ENCODE peak calls at places on chromosomes 2 and 18, in ten cellular contexts. One of them, this sample, is unnamed.

GRCh38 chr2:17422066-17422465 is 96.2 kb downstream of the RAD51AP2 start:
- ATAC-seq in T-cell: no peak
- ATAC-seq in left lung: no peak
- ATAC-seq in upper lobe of right lung: no peak
- ATAC-seq in mucosa of descending colon: no peak
- ATAC-seq in stimulated activated effector memory CD8-positive, alpha-beta T cell treated with anti-CD3 and anti-CD28 coated beads, Interleukin-12 subunit alpha, Interleukin-12 subunit beta, amount 100 ng/mL, for 72 hours: no peak
- ATAC-seq in activated CD4-positive, alpha-beta T cell treated with anti-CD3 and anti-CD28 coated beads for 36 hours: no peak
- ATAC-seq in K562: no peak
- ATAC-seq in activated T-cell treated with anti-CD3 and anti-CD28 coated beads, Interleukin-2, amount 50 U/mL, for 72 hours: no peak
- ATAC-seq in stimulated activated naive CD8-positive, alpha-beta T cell treated with anti-CD3 and anti-CD28 coated beads, Interleukin-15, Interleukin-2, amounts not matched to agents 100 U/mL and 50 U/mL, for 24 hours: no peak
- ATAC-seq in this sample: no peak

GRCh38 chr2:224887159-224887558 is 155.1 kb downstream of the DOCK10 start:
- ATAC-seq in upper lobe of right lung: no peak
- ATAC-seq in left lung: no peak
- ATAC-seq in mucosa of descending colon: no peak
- ATAC-seq in stimulated activated naive CD8-positive, alpha-beta T cell treated with anti-CD3 and anti-CD28 coated beads, Interleukin-15, Interleukin-2, amounts not matched to agents 100 U/mL and 50 U/mL, for 24 hours: no peak
- ATAC-seq in T-cell: peak
- ATAC-seq in stimulated activated effector memory CD8-positive, alpha-beta T cell treated with anti-CD3 and anti-CD28 coated beads, Interleukin-12 subunit alpha, Interleukin-12 subunit beta, amount 100 ng/mL, for 72 hours: no peak
- ATAC-seq in activated T-cell treated with anti-CD3 and anti-CD28 coated beads, Interleukin-2, amount 50 U/mL, for 72 hours: no peak
- ATAC-seq in activated CD4-positive, alpha-beta T cell treated with anti-CD3 and anti-CD28 coated beads for 36 hours: no peak
- ATAC-seq in K562: no peak
- ATAC-seq in this sample: peak

GRCh38 chr2:123993728-123994323 is 31.3 kb upstream of the CNTNAP5 start:
- ATAC-seq in upper lobe of right lung: peak
- ATAC-seq in stimulated activated naive CD8-positive, alpha-beta T cell treated with anti-CD3 and anti-CD28 coated beads, Interleukin-15, Interleukin-2, amounts not matched to agents 100 U/mL and 50 U/mL, for 24 hours: no peak
- ATAC-seq in K562: no peak
- ATAC-seq in T-cell: no peak
- ATAC-seq in mucosa of descending colon: peak
- ATAC-seq in activated T-cell treated with anti-CD3 and anti-CD28 coated beads, Interleukin-2, amount 50 U/mL, for 72 hours: no peak
- ATAC-seq in left lung: peak
- ATAC-seq in stimulated activated effector memory CD8-positive, alpha-beta T cell treated with anti-CD3 and anti-CD28 coated beads, Interleukin-12 subunit alpha, Interleukin-12 subunit beta, amount 100 ng/mL, for 72 hours: no peak
- ATAC-seq in activated CD4-positive, alpha-beta T cell treated with anti-CD3 and anti-CD28 coated beads for 36 hours: no peak
- ATAC-seq in this sample: no peak

GRCh38 chr2:129857200-129857599 is 122.3 kb upstream of the RAB6C start:
- ATAC-seq in K562: no peak
- ATAC-seq in T-cell: no peak
- ATAC-seq in stimulated activated naive CD8-positive, alpha-beta T cell treated with anti-CD3 and anti-CD28 coated beads, Interleukin-15, Interleukin-2, amounts not matched to agents 100 U/mL and 50 U/mL, for 24 hours: no peak
- ATAC-seq in left lung: peak
- ATAC-seq in upper lobe of right lung: peak
- ATAC-seq in activated T-cell treated with anti-CD3 and anti-CD28 coated beads, Interleukin-2, amount 50 U/mL, for 72 hours: no peak
- ATAC-seq in activated CD4-positive, alpha-beta T cell treated with anti-CD3 and anti-CD28 coated beads for 36 hours: no peak
- ATAC-seq in stimulated activated effector memory CD8-positive, alpha-beta T cell treated with anti-CD3 and anti-CD28 coated beads, Interleukin-12 subunit alpha, Interleukin-12 subunit beta, amount 100 ng/mL, for 72 hours: no peak
- ATAC-seq in mucosa of descending colon: peak
- ATAC-seq in this sample: no peak

GRCh38 chr2:1989216-1989615 is 244.9 kb upstream of the PXDN start:
- ATAC-seq in mucosa of descending colon: peak
- ATAC-seq in left lung: peak
- ATAC-seq in stimulated activated effector memory CD8-positive, alpha-beta T cell treated with anti-CD3 and anti-CD28 coated beads, Interleukin-12 subunit alpha, Interleukin-12 subunit beta, amount 100 ng/mL, for 72 hours: no peak
- ATAC-seq in activated T-cell treated with anti-CD3 and anti-CD28 coated beads, Interleukin-2, amount 50 U/mL, for 72 hours: no peak
- ATAC-seq in upper lobe of right lung: peak
- ATAC-seq in T-cell: no peak
- ATAC-seq in activated CD4-positive, alpha-beta T cell treated with anti-CD3 and anti-CD28 coated beads for 36 hours: no peak
- ATAC-seq in stimulated activated naive CD8-positive, alpha-beta T cell treated with anti-CD3 and anti-CD28 coated beads, Interleukin-15, Interleukin-2, amounts not matched to agents 100 U/mL and 50 U/mL, for 24 hours: no peak
- ATAC-seq in K562: no peak
- ATAC-seq in this sample: no peak

GRCh38 chr2:127807678-127808353 is 3.2 kb downstream of the WDR33 start:
- ATAC-seq in stimulated activated naive CD8-positive, alpha-beta T cell treated with anti-CD3 and anti-CD28 coated beads, Interleukin-15, Interleukin-2, amounts not matched to agents 100 U/mL and 50 U/mL, for 24 hours: no peak
- ATAC-seq in upper lobe of right lung: no peak
- ATAC-seq in activated T-cell treated with anti-CD3 and anti-CD28 coated beads, Interleukin-2, amount 50 U/mL, for 72 hours: no peak
- ATAC-seq in K562: no peak
- ATAC-seq in left lung: peak
- ATAC-seq in stimulated activated effector memory CD8-positive, alpha-beta T cell treated with anti-CD3 and anti-CD28 coated beads, Interleukin-12 subunit alpha, Interleukin-12 subunit beta, amount 100 ng/mL, for 72 hours: no peak
- ATAC-seq in activated CD4-positive, alpha-beta T cell treated with anti-CD3 and anti-CD28 coated beads for 36 hours: no peak
- ATAC-seq in T-cell: no peak
- ATAC-seq in mucosa of descending colon: no peak
- ATAC-seq in this sample: no peak

GRCh38 chr2:42969231-42970150 is 177.1 kb upstream of the HAAO start:
- ATAC-seq in T-cell: no peak
- ATAC-seq in mucosa of descending colon: no peak
- ATAC-seq in left lung: no peak
- ATAC-seq in K562: no peak
- ATAC-seq in stimulated activated naive CD8-positive, alpha-beta T cell treated with anti-CD3 and anti-CD28 coated beads, Interleukin-15, Interleukin-2, amounts not matched to agents 100 U/mL and 50 U/mL, for 24 hours: no peak
- ATAC-seq in activated T-cell treated with anti-CD3 and anti-CD28 coated beads, Interleukin-2, amount 50 U/mL, for 72 hours: no peak
- ATAC-seq in stimulated activated effector memory CD8-positive, alpha-beta T cell treated with anti-CD3 and anti-CD28 coated beads, Interleukin-12 subunit alpha, Interleukin-12 subunit beta, amount 100 ng/mL, for 72 hours: no peak
- ATAC-seq in activated CD4-positive, alpha-beta T cell treated with anti-CD3 and anti-CD28 coated beads for 36 hours: no peak
- ATAC-seq in upper lobe of right lung: no peak
- ATAC-seq in this sample: no peak

GRCh38 chr2:108448678-108449409 is at the start of gene GCC2:
- ATAC-seq in activated T-cell treated with anti-CD3 and anti-CD28 coated beads, Interleukin-2, amount 50 U/mL, for 72 hours: peak
- ATAC-seq in mucosa of descending colon: peak
- ATAC-seq in K562: peak
- ATAC-seq in activated CD4-positive, alpha-beta T cell treated with anti-CD3 and anti-CD28 coated beads for 36 hours: peak
- ATAC-seq in T-cell: peak
- ATAC-seq in stimulated activated naive CD8-positive, alpha-beta T cell treated with anti-CD3 and anti-CD28 coated beads, Interleukin-15, Interleukin-2, amounts not matched to agents 100 U/mL and 50 U/mL, for 24 hours: peak
- ATAC-seq in left lung: peak
- ATAC-seq in upper lobe of right lung: peak
- ATAC-seq in stimulated activated effector memory CD8-positive, alpha-beta T cell treated with anti-CD3 and anti-CD28 coated beads, Interleukin-12 subunit alpha, Interleukin-12 subunit beta, amount 100 ng/mL, for 72 hours: peak
- ATAC-seq in this sample: peak

GRCh38 chr2:104977958-104978357 is 59.9 kb upstream of the MRPS9 start:
- ATAC-seq in mucosa of descending colon: no peak
- ATAC-seq in activated T-cell treated with anti-CD3 and anti-CD28 coated beads, Interleukin-2, amount 50 U/mL, for 72 hours: no peak
- ATAC-seq in K562: no peak
- ATAC-seq in T-cell: no peak
- ATAC-seq in upper lobe of right lung: no peak
- ATAC-seq in stimulated activated effector memory CD8-positive, alpha-beta T cell treated with anti-CD3 and anti-CD28 coated beads, Interleukin-12 subunit alpha, Interleukin-12 subunit beta, amount 100 ng/mL, for 72 hours: peak
- ATAC-seq in activated CD4-positive, alpha-beta T cell treated with anti-CD3 and anti-CD28 coated beads for 36 hours: peak
- ATAC-seq in left lung: no peak
- ATAC-seq in stimulated activated naive CD8-positive, alpha-beta T cell treated with anti-CD3 and anti-CD28 coated beads, Interleukin-15, Interleukin-2, amounts not matched to agents 100 U/mL and 50 U/mL, for 24 hours: no peak
- ATAC-seq in this sample: no peak

GRCh38 chr18:32213693-32214092 is 23.9 kb downstream of the MEP1B start:
- ATAC-seq in mucosa of descending colon: peak
- ATAC-seq in stimulated activated effector memory CD8-positive, alpha-beta T cell treated with anti-CD3 and anti-CD28 coated beads, Interleukin-12 subunit alpha, Interleukin-12 subunit beta, amount 100 ng/mL, for 72 hours: no peak
- ATAC-seq in K562: no peak
- ATAC-seq in activated T-cell treated with anti-CD3 and anti-CD28 coated beads, Interleukin-2, amount 50 U/mL, for 72 hours: no peak
- ATAC-seq in activated CD4-positive, alpha-beta T cell treated with anti-CD3 and anti-CD28 coated beads for 36 hours: no peak
- ATAC-seq in T-cell: no peak
- ATAC-seq in upper lobe of right lung: peak
- ATAC-seq in left lung: peak
- ATAC-seq in stimulated activated naive CD8-positive, alpha-beta T cell treated with anti-CD3 and anti-CD28 coated beads, Interleukin-15, Interleukin-2, amounts not matched to agents 100 U/mL and 50 U/mL, for 24 hours: no peak
- ATAC-seq in this sample: no peak

GRCh38 chr2:98658816-98659486 is 50.6 kb downstream of the UNC50 start:
- ATAC-seq in activated CD4-positive, alpha-beta T cell treated with anti-CD3 and anti-CD28 coated beads for 36 hours: peak
- ATAC-seq in upper lobe of right lung: no peak
- ATAC-seq in T-cell: no peak
- ATAC-seq in left lung: no peak
- ATAC-seq in mucosa of descending colon: peak
- ATAC-seq in stimulated activated naive CD8-positive, alpha-beta T cell treated with anti-CD3 and anti-CD28 coated beads, Interleukin-15, Interleukin-2, amounts not matched to agents 100 U/mL and 50 U/mL, for 24 hours: peak
- ATAC-seq in stimulated activated effector memory CD8-positive, alpha-beta T cell treated with anti-CD3 and anti-CD28 coated beads, Interleukin-12 subunit alpha, Interleukin-12 subunit beta, amount 100 ng/mL, for 72 hours: peak
- ATAC-seq in K562: no peak
- ATAC-seq in activated T-cell treated with anti-CD3 and anti-CD28 coated beads, Interleukin-2, amount 50 U/mL, for 72 hours: peak
- ATAC-seq in this sample: peak

GRCh38 chr2:5748941-5749731 is 57.0 kb downstream of the SOX11 start:
- ATAC-seq in stimulated activated naive CD8-positive, alpha-beta T cell treated with anti-CD3 and anti-CD28 coated beads, Interleukin-15, Interleukin-2, amounts not matched to agents 100 U/mL and 50 U/mL, for 24 hours: no peak
- ATAC-seq in activated CD4-positive, alpha-beta T cell treated with anti-CD3 and anti-CD28 coated beads for 36 hours: no peak
- ATAC-seq in activated T-cell treated with anti-CD3 and anti-CD28 coated beads, Interleukin-2, amount 50 U/mL, for 72 hours: no peak
- ATAC-seq in T-cell: no peak
- ATAC-seq in mucosa of descending colon: no peak
- ATAC-seq in upper lobe of right lung: no peak
- ATAC-seq in left lung: no peak
- ATAC-seq in K562: no peak
- ATAC-seq in stimulated activated effector memory CD8-positive, alpha-beta T cell treated with anti-CD3 and anti-CD28 coated beads, Interleukin-12 subunit alpha, Interleukin-12 subunit beta, amount 100 ng/mL, for 72 hours: no peak
- ATAC-seq in this sample: no peak

GRCh38 chr2:227404575-227404974 is 16.8 kb upstream of the SCYGR1 start:
- ATAC-seq in T-cell: peak
- ATAC-seq in stimulated activated effector memory CD8-positive, alpha-beta T cell treated with anti-CD3 and anti-CD28 coated beads, Interleukin-12 subunit alpha, Interleukin-12 subunit beta, amount 100 ng/mL, for 72 hours: no peak
- ATAC-seq in K562: no peak
- ATAC-seq in upper lobe of right lung: peak
- ATAC-seq in activated T-cell treated with anti-CD3 and anti-CD28 coated beads, Interleukin-2, amount 50 U/mL, for 72 hours: no peak
- ATAC-seq in left lung: no peak
- ATAC-seq in activated CD4-positive, alpha-beta T cell treated with anti-CD3 and anti-CD28 coated beads for 36 hours: no peak
- ATAC-seq in stimulated activated naive CD8-positive, alpha-beta T cell treated with anti-CD3 and anti-CD28 coated beads, Interleukin-15, Interleukin-2, amounts not matched to agents 100 U/mL and 50 U/mL, for 24 hours: peak
- ATAC-seq in mucosa of descending colon: no peak
- ATAC-seq in this sample: no peak

GRCh38 chr2:240823449-240824336 is 3.7 kb upstream of the KIF1A start:
- ATAC-seq in stimulated activated naive CD8-positive, alpha-beta T cell treated with anti-CD3 and anti-CD28 coated beads, Interleukin-15, Interleukin-2, amounts not matched to agents 100 U/mL and 50 U/mL, for 24 hours: no peak
- ATAC-seq in K562: no peak
- ATAC-seq in upper lobe of right lung: no peak
- ATAC-seq in activated T-cell treated with anti-CD3 and anti-CD28 coated beads, Interleukin-2, amount 50 U/mL, for 72 hours: no peak
- ATAC-seq in mucosa of descending colon: no peak
- ATAC-seq in left lung: no peak
- ATAC-seq in stimulated activated effector memory CD8-positive, alpha-beta T cell treated with anti-CD3 and anti-CD28 coated beads, Interleukin-12 subunit alpha, Interleukin-12 subunit beta, amount 100 ng/mL, for 72 hours: no peak
- ATAC-seq in activated CD4-positive, alpha-beta T cell treated with anti-CD3 and anti-CD28 coated beads for 36 hours: no peak
- ATAC-seq in T-cell: no peak
- ATAC-seq in this sample: no peak

This sample was measured in activated T-helper 17 cell treated with anti-CD3 and anti-CD28 coated beads, Interleukin-2, amount 50 U/mL, for 72 hours.